ENCODE peak calls at places on chromosomes 1 and 21, in five cellular contexts. One of them, this sample, is unnamed.

GRCh38 chr1:30329802-30330557 is 393.4 kb downstream of the MATN1 start:
- DNase-seq in adrenal gland: no peak
- DNase-seq in fibroblast of mammary gland: no peak
- DNase-seq in breast epithelium: no peak
- DNase-seq in tibial nerve: no peak
- DNase-seq in this sample: no peak

GRCh38 chr1:1358433-1359201 is at the start of gene MXRA8:
- DNase-seq in breast epithelium: peak; percentile 69
- DNase-seq in tibial nerve: peak; percentile 79
- DNase-seq in fibroblast of mammary gland: peak; percentile 93
- DNase-seq in adrenal gland: no peak
- DNase-seq in this sample: no peak

GRCh38 chr1:51924455-51924854 is 45.9 kb upstream of the NRDC start:
- DNase-seq in fibroblast of mammary gland: peak; percentile 59
- DNase-seq in adrenal gland: no peak
- DNase-seq in tibial nerve: no peak
- DNase-seq in breast epithelium: no peak
- DNase-seq in this sample: no peak

GRCh38 chr1:114139540-114139939 is 14.1 kb downstream of the SYT6 start:
- DNase-seq in tibial nerve: no peak
- DNase-seq in adrenal gland: no peak
- DNase-seq in fibroblast of mammary gland: no peak
- DNase-seq in breast epithelium: no peak
- DNase-seq in this sample: no peak

GRCh38 chr1:2228684-2229031 is 539 bp downstream of the SKI start:
- DNase-seq in fibroblast of mammary gland: no peak
- DNase-seq in tibial nerve: no peak
- DNase-seq in adrenal gland: no peak
- DNase-seq in breast epithelium: no peak
- DNase-seq in this sample: no peak

GRCh38 chr1:209746469-209747269 is 9.2 kb upstream of the TRAF3IP3 start:
- DNase-seq in adrenal gland: no peak
- DNase-seq in breast epithelium: no peak
- DNase-seq in tibial nerve: no peak
- DNase-seq in fibroblast of mammary gland: peak; percentile 19
- DNase-seq in this sample: no peak

GRCh38 chr1:173863224-173864151 is 4.3 kb downstream of the GAS5 start:
- DNase-seq in fibroblast of mammary gland: no peak
- DNase-seq in tibial nerve: no peak
- DNase-seq in breast epithelium: no peak
- DNase-seq in adrenal gland: no peak
- DNase-seq in this sample: no peak

GRCh38 chr1:93196591-93196990 is 16.1 kb downstream of the CCDC18 start:
- DNase-seq in tibial nerve: no peak
- DNase-seq in fibroblast of mammary gland: peak; percentile 27
- DNase-seq in adrenal gland: no peak
- DNase-seq in breast epithelium: no peak
- DNase-seq in this sample: no peak

GRCh38 chr1:7771673-7772299 is 690 bp downstream of the VAMP3 start:
- DNase-seq in adrenal gland: no peak
- DNase-seq in breast epithelium: no peak
- DNase-seq in fibroblast of mammary gland: peak; percentile 10
- DNase-seq in tibial nerve: no peak
- DNase-seq in this sample: no peak

GRCh38 chr1:152448496-152448895 is 34.4 kb upstream of the CRNN start:
- DNase-seq in fibroblast of mammary gland: no peak
- DNase-seq in adrenal gland: no peak
- DNase-seq in breast epithelium: no peak
- DNase-seq in tibial nerve: no peak
- DNase-seq in this sample: no peak

GRCh38 chr1:149888999-149889289 is 10.4 kb upstream of the BOLA1 start:
- DNase-seq in fibroblast of mammary gland: peak; percentile 62
- DNase-seq in adrenal gland: peak; percentile 52
- DNase-seq in breast epithelium: peak; percentile 53
- DNase-seq in tibial nerve: no peak
- DNase-seq in this sample: no peak

GRCh38 chr1:29975036-29975694 is 738.8 kb downstream of the PTPRU start:
- DNase-seq in fibroblast of mammary gland: peak; percentile 24
- DNase-seq in adrenal gland: no peak
- DNase-seq in tibial nerve: no peak
- DNase-seq in breast epithelium: no peak
- DNase-seq in this sample: no peak

GRCh38 chr1:211735208-211736170 is 60.1 kb upstream of the NEK2 start:
- DNase-seq in breast epithelium: peak; percentile 91
- DNase-seq in tibial nerve: no peak
- DNase-seq in adrenal gland: peak; percentile 93
- DNase-seq in fibroblast of mammary gland: peak; percentile 88
- DNase-seq in this sample: no peak

GRCh38 chr1:233113009-233113712 is 162.8 kb downstream of the NTPCR start:
- DNase-seq in breast epithelium: peak; percentile 84
- DNase-seq in fibroblast of mammary gland: peak; percentile 100
- DNase-seq in tibial nerve: peak; percentile 57
- DNase-seq in adrenal gland: peak; percentile 78
- DNase-seq in this sample: peak; percentile 15

GRCh38 chr1:30197616-30197934 is 525.8 kb downstream of the MATN1 start:
- DNase-seq in tibial nerve: no peak
- DNase-seq in adrenal gland: no peak
- DNase-seq in breast epithelium: no peak
- DNase-seq in fibroblast of mammary gland: peak; percentile 58
- DNase-seq in this sample: no peak

GRCh38 chr21:32977216-32977615 is 48.5 kb upstream of the OLIG2 start:
- DNase-seq in tibial nerve: no peak
- DNase-seq in breast epithelium: no peak
- DNase-seq in adrenal gland: no peak
- DNase-seq in fibroblast of mammary gland: no peak
- DNase-seq in this sample: no peak

DNA sequence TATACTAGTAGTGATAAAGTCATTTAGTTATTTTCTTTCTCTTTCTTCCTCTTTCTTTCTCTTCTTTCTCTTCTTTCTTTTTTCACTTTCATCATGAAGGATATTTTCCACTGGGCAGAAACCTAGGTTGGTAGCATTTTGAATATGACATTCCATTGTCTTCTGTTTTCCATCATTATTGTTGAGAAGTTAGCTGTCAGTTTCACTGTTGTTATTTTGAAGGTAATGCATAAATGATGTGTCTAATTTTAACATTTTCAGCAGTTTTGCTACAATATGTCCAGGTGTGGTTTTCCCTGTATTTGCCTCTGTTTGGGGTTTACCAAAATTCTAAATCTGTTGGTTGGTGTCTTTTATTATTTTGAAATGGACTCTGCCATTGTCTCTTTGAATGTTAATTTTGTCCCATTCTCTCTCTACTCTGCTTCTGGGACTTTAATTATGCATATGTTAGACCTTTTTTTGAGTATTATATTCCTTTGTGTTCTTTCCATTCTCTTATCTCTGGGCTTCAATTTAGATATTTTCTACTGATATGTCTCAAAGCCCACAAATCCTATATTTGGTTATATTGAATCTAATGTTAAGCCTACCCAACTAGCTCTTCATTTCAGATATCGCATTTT is 96.7 kb downstream of the HFM1 start:
- DNase-seq in tibial nerve: no peak
- DNase-seq in fibroblast of mammary gland: no peak
- DNase-seq in breast epithelium: no peak
- DNase-seq in adrenal gland: no peak
- DNase-seq in this sample: no peak
- TF ChIP-seq CTCF in tibial nerve: no peak
- TF ChIP-seq CTCF in fibroblast of mammary gland: no peak
- TF ChIP-seq CTCF in breast epithelium: no peak
- TF ChIP-seq CTCF in adrenal gland: no peak
- TF ChIP-seq CTCF in this sample: no peak

DNA sequence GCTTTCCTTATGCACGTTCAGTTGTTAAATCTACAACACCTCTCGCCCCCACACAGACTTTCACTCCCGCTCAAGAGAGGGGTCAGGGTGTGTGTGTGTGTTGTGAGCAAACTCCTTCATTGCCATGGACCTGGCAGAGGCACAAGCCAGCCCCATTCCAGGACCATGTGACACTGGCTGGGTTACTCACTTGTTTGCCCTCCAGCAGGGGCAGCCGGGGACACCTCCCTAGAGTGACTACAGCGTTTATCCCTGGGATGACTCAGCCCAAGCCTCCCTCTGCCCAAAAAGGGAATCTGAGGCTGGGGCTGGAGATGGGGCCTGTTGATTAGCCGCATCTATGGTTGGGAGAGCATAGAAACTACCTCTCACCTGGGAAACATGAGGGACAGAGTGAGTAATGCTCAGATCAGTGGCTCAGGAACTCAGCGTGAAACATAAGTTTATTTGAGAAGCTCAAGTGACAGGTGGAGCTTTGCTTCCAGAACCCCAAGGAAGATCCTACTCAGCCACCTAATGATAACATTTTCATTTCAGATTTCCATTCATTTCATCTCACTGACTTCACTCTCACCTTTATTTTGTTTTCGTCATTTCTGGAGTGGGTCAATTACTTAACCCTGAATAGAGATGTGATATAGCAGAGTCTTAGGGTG is 145.3 kb upstream of the DUSP10 start:
- DNase-seq in adrenal gland: peak; percentile 90
- DNase-seq in breast epithelium: peak; percentile 73
- DNase-seq in fibroblast of mammary gland: peak; percentile 96
- DNase-seq in tibial nerve: peak; percentile 35
- DNase-seq in this sample: no peak
- TF ChIP-seq CTCF in adrenal gland: no peak
- TF ChIP-seq CTCF in breast epithelium: peak; percentile 11
- TF ChIP-seq CTCF in fibroblast of mammary gland: no peak
- TF ChIP-seq CTCF in tibial nerve: no peak
- TF ChIP-seq CTCF in this sample: no peak

DNA sequence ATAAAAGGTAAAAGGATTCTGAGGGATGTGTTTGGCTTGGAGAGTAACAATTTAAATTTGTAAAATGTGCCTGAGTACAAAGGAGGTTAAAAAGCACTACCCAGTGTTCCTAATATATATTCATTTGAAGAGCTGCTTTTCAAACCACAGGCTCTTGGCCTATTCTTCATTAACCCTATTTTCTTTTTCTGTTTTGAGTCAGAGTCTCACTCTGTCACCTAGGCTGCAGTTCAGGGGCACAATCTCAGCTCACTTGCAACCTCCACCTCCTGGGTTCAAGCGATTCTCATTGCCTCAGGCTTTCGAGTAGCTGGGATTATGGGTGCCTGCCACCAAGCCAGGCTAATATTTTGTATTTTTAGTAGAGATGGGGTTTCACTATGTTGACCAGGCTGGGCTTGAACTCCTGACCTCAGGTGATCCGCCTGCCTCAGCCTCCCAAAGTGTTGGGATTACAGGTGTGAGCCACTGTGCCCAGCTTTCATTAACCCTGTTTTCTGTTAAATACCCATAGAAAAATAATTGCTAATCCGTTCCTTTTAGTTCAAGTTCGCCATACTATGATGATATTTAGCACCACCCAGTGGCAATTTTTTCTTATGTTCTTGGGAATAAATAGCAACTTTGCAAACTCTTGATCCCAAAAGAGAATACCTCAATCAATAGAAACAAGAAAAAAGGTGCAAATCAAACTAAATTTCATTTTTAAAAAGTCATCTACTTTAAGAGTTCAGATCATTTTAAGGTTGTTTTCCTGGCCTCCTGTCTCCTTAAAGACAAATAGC is 30.5 kb downstream of the ZBTB8OS start:
- DNase-seq in tibial nerve: no peak
- DNase-seq in fibroblast of mammary gland: peak; percentile 44
- DNase-seq in adrenal gland: no peak
- DNase-seq in breast epithelium: no peak
- DNase-seq in this sample: peak; percentile 52
- TF ChIP-seq CTCF in tibial nerve: no peak
- TF ChIP-seq CTCF in fibroblast of mammary gland: peak; percentile 24
- TF ChIP-seq CTCF in adrenal gland: no peak
- TF ChIP-seq CTCF in breast epithelium: no peak
- TF ChIP-seq CTCF in this sample: no peak

GRCh38 chr21:37908691-37909090 is 7.6 kb downstream of the KCNJ6 start:
- DNase-seq in fibroblast of mammary gland: no peak
- DNase-seq in adrenal gland: no peak
- DNase-seq in tibial nerve: no peak
- DNase-seq in breast epithelium: no peak
- DNase-seq in this sample: no peak
- TF ChIP-seq CTCF in fibroblast of mammary gland: no peak
- TF ChIP-seq CTCF in adrenal gland: no peak
- TF ChIP-seq CTCF in tibial nerve: no peak
- TF ChIP-seq CTCF in breast epithelium: no peak
- TF ChIP-seq CTCF in this sample: no peak

GRCh38 chr1:172657586-172657985 is 1.3 kb upstream of the FASLG start:
- DNase-seq in fibroblast of mammary gland: no peak
- DNase-seq in adrenal gland: no peak
- DNase-seq in breast epithelium: no peak
- DNase-seq in tibial nerve: no peak
- DNase-seq in this sample: no peak

GRCh38 chr1:172662464-172663109 is 3.7 kb downstream of the FASLG start:
- DNase-seq in tibial nerve: no peak
- DNase-seq in breast epithelium: peak; percentile 33
- DNase-seq in adrenal gland: peak; percentile 29
- DNase-seq in fibroblast of mammary gland: peak; percentile 93
- DNase-seq in this sample: peak; percentile 57

GRCh38 chr1:172661107-172661506 is 2.2 kb downstream of the FASLG start:
- DNase-seq in breast epithelium: no peak
- DNase-seq in tibial nerve: no peak
- DNase-seq in adrenal gland: no peak
- DNase-seq in fibroblast of mammary gland: no peak
- DNase-seq in this sample: no peak

GRCh38 chr1:172656576-172656975 is 2.3 kb upstream of the FASLG start:
- DNase-seq in fibroblast of mammary gland: no peak
- DNase-seq in adrenal gland: no peak
- DNase-seq in tibial nerve: no peak
- DNase-seq in breast epithelium: no peak
- DNase-seq in this sample: no peak

GRCh38 chr1:172658871-172659453 is at the start of gene FASLG:
- DNase-seq in tibial nerve: no peak
- DNase-seq in breast epithelium: no peak
- DNase-seq in adrenal gland: no peak
- DNase-seq in fibroblast of mammary gland: no peak
- DNase-seq in this sample: peak; percentile 24
- TF ChIP-seq CTCF in tibial nerve: no peak
- TF ChIP-seq CTCF in breast epithelium: no peak
- TF ChIP-seq CTCF in adrenal gland: no peak
- TF ChIP-seq CTCF in fibroblast of mammary gland: no peak
- TF ChIP-seq CTCF in this sample: no peak